ENCODE peak calls at places on chromosome 20, in five cellular contexts. G is T follicular helper cell, E is lung, S is NCI-H1694, H is cardiac septum. Q is an unnamed sample.

GRCh38 chr20:20366896-20367680 is 816 bp upstream of the INSM1 start:
- DNase-seq in S (no peak), H (no peak), E (no peak), G (no peak), Q (no peak)

GRCh38 chr20:32599783-32600340 is 14.7 kb upstream of the NOL4L start:
- DNase-seq in E (no peak), H (no peak), G (no peak), S (no peak), Q (no peak)

GRCh38 chr20:64223526-64224067 is 32.0 kb upstream of the PCMTD2 start:
- DNase-seq in H (no peak), E (no peak), S (no peak), G (no peak), Q (peak; percentile 87)

GRCh38 chr20:63696628-63697356 is at the start of gene TNFRSF6B:
- DNase-seq in E (no peak), S (no peak), G (no peak), H (no peak), Q (peak; percentile 79)

GRCh38 chr20:43849496-43850197 is 65.0 kb upstream of the TOX2 start:
- DNase-seq in H (no peak), E (peak; percentile 23), S (no peak), G (no peak), Q (peak; percentile 61)

GRCh38 chr20:45229264-45230056 is 8.3 kb downstream of the SEMG2 start:
- DNase-seq in H (no peak), G (no peak), E (peak; percentile 72), S (no peak), Q (no peak)

GRCh38 chr20:18585134-18585533 is 2.7 kb upstream of the DTD1 start:
- DNase-seq in S (no peak), G (no peak), E (no peak), H (no peak), Q (peak; percentile 63)

GRCh38 chr20:62484478-62484877 is 8.7 kb upstream of the GATA5 start:
- DNase-seq in G (no peak), H (no peak), E (no peak), S (no peak), Q (no peak)

GRCh38 chr20:9884061-9884460 is 45.2 kb upstream of the PAK5 start:
- DNase-seq in H (no peak), E (no peak), G (no peak), S (no peak), Q (no peak)

GRCh38 chr20:8454137-8454712 is 322.2 kb downstream of the PLCB1 start:
- DNase-seq in S (peak; percentile 32), H (no peak), E (no peak), G (no peak), Q (peak; percentile 86)

GRCh38 chr20:43681991-43682410 is 15.1 kb downstream of the MYBL2 start:
- DNase-seq in H (no peak), S (no peak), E (no peak), G (no peak), Q (no peak)

GRCh38 chr20:47379433-47380150 is 23.1 kb upstream of the ZMYND8 start:
- DNase-seq in G (no peak), H (no peak), S (no peak), E (no peak), Q (no peak)

GRCh38 chr20:10469599-10469998 is 34.5 kb downstream of the SLX4IP start:
- DNase-seq in G (no peak), H (no peak), S (peak; percentile 72), E (peak; percentile 48), Q (peak; percentile 67)

GRCh38 chr20:25310268-25310920 is 62.5 kb downstream of the PYGB start:
- DNase-seq in G (peak; percentile 7), E (peak; percentile 48), H (no peak), S (peak; percentile 31), Q (peak; percentile 97)

GRCh38 chr20:25135031-25135430 is 53.1 kb upstream of the VSX1 start:
- DNase-seq in S (no peak), E (no peak), G (no peak), H (no peak), Q (no peak)

GRCh38 chr20:18822832-18823231 is 9.2 kb downstream of the SCP2D1 start:
- DNase-seq in G (no peak), H (no peak), E (no peak), S (no peak), Q (no peak)

GRCh38 chr20:32153156-32153665 is 43.7 kb downstream of the TM9SF4 start:
- DNase-seq in G (no peak), E (no peak), S (no peak), H (no peak), Q (no peak)

GRCh38 chr20:23135449-23136447 is 49.6 kb upstream of the CD93 start:
- DNase-seq in H (peak; percentile 53), G (no peak), E (no peak), S (no peak), Q (no peak)

GRCh38 chr20:10629946-10630345 is 43.9 kb downstream of the JAG1 start:
- DNase-seq in H (no peak), E (no peak), S (no peak), G (no peak), Q (peak; percentile 90)

GRCh38 chr20:59051666-59052065 is 9.1 kb upstream of the PRELID3B start:
- DNase-seq in E (no peak), S (no peak), G (no peak), H (no peak), Q (no peak)

GRCh38 chr20:56091635-56092180 is 86.4 kb upstream of the CBLN4 start:
- DNase-seq in S (no peak), H (no peak), E (no peak), G (no peak), Q (no peak)

GRCh38 chr20:53124075-53124532 is 151.9 kb downstream of the TSHZ2 start:
- DNase-seq in G (no peak), E (no peak), S (no peak), H (no peak), Q (no peak)

GRCh38 chr20:63574156-63574828 is at the start of gene HELZ2:
- DNase-seq in G (peak; percentile 61), S (peak; percentile 20), E (peak; percentile 78), H (peak; percentile 94), Q (peak; percentile 87)

GRCh38 chr20:60334936-60335335 is 376.7 kb downstream of the CDH26 start:
- DNase-seq in S (no peak), E (no peak), H (peak; percentile 0), G (no peak), Q (no peak)

GRCh38 chr20:38222231-38222922 is 38.2 kb downstream of the KIAA1755 start:
- DNase-seq in E (peak; percentile 61), S (peak; percentile 60), G (peak; percentile 33), H (peak; percentile 80), Q (peak; percentile 88)

GRCh38 chr20:63124782-63125580 is 91.0 kb downstream of the YTHDF1 start:
- DNase-seq in E (no peak), G (no peak), H (peak; percentile 54), S (no peak), Q (peak; percentile 42)

GRCh38 chr20:64001607-64002011 is 20.7 kb downstream of the PRPF6 start:
- DNase-seq in G (no peak), E (no peak), S (peak; percentile 87), H (no peak), Q (no peak)

GRCh38 chr20:17657079-17657825 is 24.8 kb downstream of the RRBP1 start:
- DNase-seq in E (no peak), G (no peak), H (peak; percentile 5), S (no peak), Q (no peak)

Q was measured in islet precursor cell.